ENCODE peak calls at places on chromosomes 16 and 17, in five cellular contexts. K, A, W, Q and L are unnamed samples.

GRCh38 chr17:14310584-14310983 is 9.7 kb downstream of the HS3ST3B1 start:
- DNase-seq in K (no peak), A (no peak), W (no peak), Q (no peak), L (no peak)

GRCh38 chr17:41457656-41458055 is 9.5 kb downstream of the KRT32 start:
- DNase-seq in K (no peak), A (no peak), W (no peak), Q (no peak), L (no peak)

GRCh38 chr16:48535831-48536599 is 74.0 kb downstream of the N4BP1 start:
- DNase-seq in K (no peak), A (no peak), W (peak), Q (peak), L (peak)

GRCh38 chr16:19831678-19832077 is 53.0 kb downstream of the GPRC5B start:
- DNase-seq in K (no peak), A (no peak), W (no peak), Q (peak), L (no peak)

GRCh38 chr17:80892900-80893603 is 98.6 kb upstream of the CHMP6 start:
- DNase-seq in K (no peak), A (peak), W (no peak), Q (peak), L (no peak)

GRCh38 chr17:17511971-17512858 is 16.0 kb upstream of the RASD1 start:
- DNase-seq in K (no peak), A (no peak), W (no peak), Q (peak), L (no peak)

GRCh38 chr16:1534021-1535020 is 855 bp downstream of the TMEM204 start:
- DNase-seq in K (no peak), A (peak), W (no peak), Q (peak), L (no peak)

GRCh38 chr17:2347805-2348685 is 10.7 kb downstream of the SGSM2 start:
- DNase-seq in K (no peak), A (peak), W (peak), Q (peak), L (peak)

GRCh38 chr17:45398800-45399199 is 33.9 kb downstream of the ARHGAP27 start:
- DNase-seq in K (no peak), A (no peak), W (no peak), Q (no peak), L (no peak)

GRCh38 chr17:56108811-56109284 is 44.4 kb upstream of the ANKFN1 start:
- DNase-seq in K (no peak), A (no peak), W (no peak), Q (no peak), L (no peak)

GRCh38 chr16:10385725-10386516 is at the start of gene ATF7IP2:
- DNase-seq in K (peak), A (peak), W (peak), Q (peak), L (peak)